ENCODE peak calls at places on chromosomes 11 and 22, in six cellular contexts. One of them, this sample, is unnamed.
A peak's percentile ranks its signal among the peaks of the same experiment; 100 is the strongest.

GRCh38 chr11:81497202-81497804 is 1236.4 kb downstream of the FAM181B start:
- DNase-seq in mammary epithelial cell: peak; percentile 19
- DNase-seq in A673: peak; percentile 75
- DNase-seq in heart left ventricle: no peak
- DNase-seq in fibroblast of lung: peak; percentile 57
- DNase-seq in spleen: no peak
- DNase-seq in this sample: no peak

GRCh38 chr11:96052921-96053631 is 129.2 kb upstream of the MTMR2 start:
- DNase-seq in mammary epithelial cell: no peak
- DNase-seq in A673: peak; percentile 21
- DNase-seq in heart left ventricle: no peak
- DNase-seq in fibroblast of lung: peak; percentile 71
- DNase-seq in spleen: no peak
- DNase-seq in this sample: no peak

GRCh38 chr11:59152312-59152967 is 9.8 kb downstream of the FAM111A start:
- DNase-seq in mammary epithelial cell: no peak
- DNase-seq in A673: no peak
- DNase-seq in heart left ventricle: no peak
- DNase-seq in fibroblast of lung: no peak
- DNase-seq in spleen: no peak
- DNase-seq in this sample: no peak

GRCh38 chr11:116576523-116576922 is 196.3 kb downstream of the BUD13 start:
- DNase-seq in mammary epithelial cell: peak; percentile 11
- DNase-seq in A673: no peak
- DNase-seq in heart left ventricle: no peak
- DNase-seq in fibroblast of lung: no peak
- DNase-seq in spleen: no peak
- DNase-seq in this sample: no peak

GRCh38 chr22:19177164-19178064 is 1.1 kb downstream of the SLC25A1 start:
- DNase-seq in mammary epithelial cell: no peak
- DNase-seq in A673: no peak
- DNase-seq in heart left ventricle: no peak
- DNase-seq in fibroblast of lung: no peak
- DNase-seq in spleen: peak; percentile 83
- DNase-seq in this sample: no peak

GRCh38 chr11:19869466-19869865 is 156.8 kb downstream of the NAV2 start:
- DNase-seq in mammary epithelial cell: no peak
- DNase-seq in A673: no peak
- DNase-seq in heart left ventricle: no peak
- DNase-seq in fibroblast of lung: no peak
- DNase-seq in spleen: no peak
- DNase-seq in this sample: no peak

GRCh38 chr11:15114501-15115475 is at the start of gene INSC:
- DNase-seq in mammary epithelial cell: no peak
- DNase-seq in A673: no peak
- DNase-seq in heart left ventricle: no peak
- DNase-seq in fibroblast of lung: peak; percentile 40
- DNase-seq in spleen: no peak
- DNase-seq in this sample: no peak

GRCh38 chr11:121091492-121092179 is 9.4 kb upstream of the TECTA start:
- DNase-seq in mammary epithelial cell: peak; percentile 25
- DNase-seq in A673: no peak
- DNase-seq in heart left ventricle: no peak
- DNase-seq in fibroblast of lung: no peak
- DNase-seq in spleen: no peak
- DNase-seq in this sample: no peak

GRCh38 chr11:112553340-112553739 is 292.7 kb upstream of the PLET1 start:
- DNase-seq in mammary epithelial cell: no peak
- DNase-seq in A673: no peak
- DNase-seq in heart left ventricle: no peak
- DNase-seq in fibroblast of lung: no peak
- DNase-seq in spleen: no peak
- DNase-seq in this sample: no peak

GRCh38 chr22:47965896-47966295 is 1203.4 kb downstream of the TBC1D22A start:
- DNase-seq in mammary epithelial cell: no peak
- DNase-seq in A673: no peak
- DNase-seq in heart left ventricle: no peak
- DNase-seq in fibroblast of lung: no peak
- DNase-seq in spleen: no peak
- DNase-seq in this sample: no peak

DNA sequence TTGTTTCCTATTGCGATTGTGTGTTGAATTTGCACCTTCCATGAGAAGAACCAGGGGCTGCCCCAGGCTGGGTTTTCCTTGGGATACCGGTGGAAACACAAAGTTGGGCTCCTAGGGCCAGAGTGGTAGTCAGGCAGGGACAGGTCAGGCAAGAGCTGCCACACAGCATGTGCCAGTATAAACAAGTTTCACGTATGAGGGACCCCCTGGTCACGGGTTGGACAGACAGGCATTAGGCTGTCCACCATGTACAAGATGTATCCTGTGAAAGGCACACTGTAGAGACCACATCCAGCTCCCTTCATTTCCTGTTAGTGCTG is 8.7 kb downstream of the UPB1 start:
- DNase-seq in mammary epithelial cell: no peak
- DNase-seq in A673: no peak
- DNase-seq in heart left ventricle: no peak
- DNase-seq in fibroblast of lung: no peak
- DNase-seq in spleen: peak; percentile 64
- DNase-seq in this sample: no peak
- H3K4me3 ChIP-seq in mammary epithelial cell: no peak overlapping the region
- H3K4me3 ChIP-seq in A673: no peak overlapping the region
- H3K4me3 ChIP-seq in heart left ventricle: no peak overlapping the region
- H3K4me3 ChIP-seq in fibroblast of lung: no peak overlapping the region
- H3K4me3 ChIP-seq in spleen: no peak overlapping the region
- H3K4me3 ChIP-seq in this sample: no peak overlapping the region

GRCh38 chr11:133925756-133926155 is 31.0 kb downstream of the IGSF9B start:
- DNase-seq in mammary epithelial cell: no peak
- DNase-seq in A673: no peak
- DNase-seq in heart left ventricle: no peak
- DNase-seq in fibroblast of lung: no peak
- DNase-seq in spleen: no peak
- DNase-seq in this sample: no peak
- H3K36me3 ChIP-seq in mammary epithelial cell: no peaks in the 10 kb centered on the region
- H3K36me3 ChIP-seq in A673: no peaks in the 10 kb centered on the region
- H3K36me3 ChIP-seq in heart left ventricle: peaks cover 71% of the 10 kb centered on the region
- H3K36me3 ChIP-seq in fibroblast of lung: no peaks in the 10 kb centered on the region
- H3K36me3 ChIP-seq in spleen: peaks cover 4% of the 10 kb centered on the region
- H3K36me3 ChIP-seq in this sample: no peaks in the 10 kb centered on the region

GRCh38 chr11:65354265-65355012 is at the start of gene TIGD3:
- DNase-seq in mammary epithelial cell: peak; percentile 90
- DNase-seq in A673: peak; percentile 99
- DNase-seq in heart left ventricle: peak; percentile 99
- DNase-seq in fibroblast of lung: peak; percentile 91
- DNase-seq in spleen: peak; percentile 98
- DNase-seq in this sample: peak; percentile 73

GRCh38 chr11:65353900-65354264 is 669 bp upstream of the TIGD3 start:
- DNase-seq in mammary epithelial cell: no peak
- DNase-seq in A673: no peak
- DNase-seq in heart left ventricle: no peak
- DNase-seq in fibroblast of lung: no peak
- DNase-seq in spleen: no peak
- DNase-seq in this sample: no peak

GRCh38 chr11:65351511-65351910 is 3.0 kb upstream of the TIGD3 start:
- DNase-seq in mammary epithelial cell: no peak
- DNase-seq in A673: no peak
- DNase-seq in heart left ventricle: no peak
- DNase-seq in fibroblast of lung: no peak
- DNase-seq in spleen: no peak
- DNase-seq in this sample: no peak

GRCh38 chr11:65353376-65353775 is 1.2 kb upstream of the TIGD3 start:
- DNase-seq in mammary epithelial cell: no peak
- DNase-seq in A673: no peak
- DNase-seq in heart left ventricle: no peak
- DNase-seq in fibroblast of lung: no peak
- DNase-seq in spleen: no peak
- DNase-seq in this sample: no peak

GRCh38 chr11:65352783-65353182 is 1.8 kb upstream of the TIGD3 start:
- DNase-seq in mammary epithelial cell: no peak
- DNase-seq in A673: no peak
- DNase-seq in heart left ventricle: no peak
- DNase-seq in fibroblast of lung: peak; percentile 44
- DNase-seq in spleen: no peak
- DNase-seq in this sample: no peak
- TF ChIP-seq CTCF in mammary epithelial cell: peak; percentile 15
- TF ChIP-seq CTCF in A673: peak; percentile 61
- TF ChIP-seq CTCF in heart left ventricle: peak; percentile 24
- TF ChIP-seq CTCF in fibroblast of lung: peak; percentile 47
- TF ChIP-seq CTCF in spleen: no peak
- TF ChIP-seq CTCF in this sample: peak; percentile 34

GRCh38 chr11:8070417-8071101 is 10.5 kb upstream of the TUB start:
- DNase-seq in mammary epithelial cell: peak; percentile 27
- DNase-seq in A673: peak; percentile 46
- DNase-seq in heart left ventricle: no peak
- DNase-seq in fibroblast of lung: peak; percentile 74
- DNase-seq in spleen: no peak
- DNase-seq in this sample: no peak
- H3K4me3 ChIP-seq in mammary epithelial cell: no peak overlapping the region
- H3K4me3 ChIP-seq in A673: no peak overlapping the region
- H3K4me3 ChIP-seq in heart left ventricle: no peak overlapping the region
- H3K4me3 ChIP-seq in fibroblast of lung: no peak overlapping the region
- H3K4me3 ChIP-seq in spleen: no peak overlapping the region
- H3K4me3 ChIP-seq in this sample: no peak overlapping the region

GRCh38 chr11:104060820-104061219 is 24.4 kb downstream of the DDI1 start:
- DNase-seq in mammary epithelial cell: no peak
- DNase-seq in A673: no peak
- DNase-seq in heart left ventricle: no peak
- DNase-seq in fibroblast of lung: no peak
- DNase-seq in spleen: no peak
- DNase-seq in this sample: no peak

GRCh38 chr11:104061851-104062521 is 25.5 kb downstream of the DDI1 start:
- DNase-seq in mammary epithelial cell: no peak
- DNase-seq in A673: no peak
- DNase-seq in heart left ventricle: no peak
- DNase-seq in fibroblast of lung: peak; percentile 36
- DNase-seq in spleen: no peak
- DNase-seq in this sample: no peak

GRCh38 chr11:104067534-104067933 is 31.1 kb downstream of the DDI1 start:
- DNase-seq in mammary epithelial cell: no peak
- DNase-seq in A673: no peak
- DNase-seq in heart left ventricle: no peak
- DNase-seq in fibroblast of lung: no peak
- DNase-seq in spleen: no peak
- DNase-seq in this sample: no peak

GRCh38 chr11:104060004-104060403 is 23.6 kb downstream of the DDI1 start:
- DNase-seq in mammary epithelial cell: peak; percentile 30
- DNase-seq in A673: no peak
- DNase-seq in heart left ventricle: no peak
- DNase-seq in fibroblast of lung: peak; percentile 9
- DNase-seq in spleen: no peak
- DNase-seq in this sample: no peak

GRCh38 chr11:104064016-104064630 is 27.7 kb downstream of the DDI1 start:
- DNase-seq in mammary epithelial cell: no peak
- DNase-seq in A673: no peak
- DNase-seq in heart left ventricle: no peak
- DNase-seq in fibroblast of lung: no peak
- DNase-seq in spleen: no peak
- DNase-seq in this sample: no peak
- H3K36me3 ChIP-seq in mammary epithelial cell: no peaks in the 10 kb centered on the region
- H3K36me3 ChIP-seq in A673: no peaks in the 10 kb centered on the region
- H3K36me3 ChIP-seq in heart left ventricle: no peaks in the 10 kb centered on the region
- H3K36me3 ChIP-seq in fibroblast of lung: no peaks in the 10 kb centered on the region
- H3K36me3 ChIP-seq in spleen: no peaks in the 10 kb centered on the region
- H3K36me3 ChIP-seq in this sample: no peaks in the 10 kb centered on the region

DNA sequence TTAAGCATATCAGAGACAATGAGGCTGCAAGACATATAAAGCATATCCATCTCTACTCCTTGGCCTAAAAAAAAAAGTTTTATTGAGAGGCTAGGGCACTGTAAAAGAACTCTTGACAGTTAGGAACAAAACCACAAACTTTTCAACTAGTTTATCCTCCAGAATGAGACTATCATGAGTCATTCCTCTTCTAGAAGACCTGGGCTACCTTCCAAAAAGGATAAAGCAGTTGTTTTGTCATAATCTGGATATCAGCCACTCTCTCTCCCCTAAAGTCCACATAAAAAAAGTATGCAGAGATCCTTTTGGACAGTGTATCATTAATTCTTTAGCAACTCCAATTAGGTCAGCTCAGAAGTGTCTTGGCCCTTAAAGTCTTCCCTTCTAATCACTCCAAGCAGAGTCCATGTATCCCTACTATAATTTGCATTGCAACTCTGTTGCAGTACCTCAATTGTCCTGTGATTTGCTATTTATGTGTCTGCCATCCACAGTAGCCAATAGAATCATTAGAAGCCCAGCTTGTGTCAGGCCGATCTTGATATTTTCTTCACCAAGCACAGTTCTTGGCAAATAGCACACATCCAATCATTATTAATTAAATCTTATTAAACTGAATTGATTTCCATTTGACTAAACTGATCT is 10.4 kb downstream of the OR51T1 start:
- DNase-seq in mammary epithelial cell: peak; percentile 82
- DNase-seq in A673: peak; percentile 12
- DNase-seq in heart left ventricle: no peak
- DNase-seq in fibroblast of lung: peak; percentile 86
- DNase-seq in spleen: no peak
- DNase-seq in this sample: peak; percentile 60
- TF ChIP-seq CTCF in mammary epithelial cell: peak; percentile 37
- TF ChIP-seq CTCF in A673: no peak
- TF ChIP-seq CTCF in heart left ventricle: no peak
- TF ChIP-seq CTCF in fibroblast of lung: peak; percentile 11
- TF ChIP-seq CTCF in spleen: no peak
- TF ChIP-seq CTCF in this sample: peak; percentile 7

This sample was measured in kidney epithelial cell.